ENCODE peak calls at places on chromosomes 2 and 18, in six cellular contexts. One of them, this sample, is unnamed.

GRCh38 chr2:96517079-96517478 is 11.9 kb upstream of the NEURL3 start:
- DNase-seq in H9: no peak
- DNase-seq in trophoblast cell: no peak
- DNase-seq in neuronal stem cell: no peak
- DNase-seq in mesenchymal stem cell: no peak
- DNase-seq in IMR-90: no peak
- DNase-seq in this sample: no peak

GRCh38 chr18:39434223-39434622 is 1868.6 kb upstream of the CELF4 start:
- DNase-seq in mesenchymal stem cell: no peak
- DNase-seq in neuronal stem cell: no peak
- DNase-seq in H9: no peak
- DNase-seq in trophoblast cell: no peak
- DNase-seq in IMR-90: no peak
- DNase-seq in this sample: no peak

GRCh38 chr18:22816266-22817176 is 116.6 kb upstream of the RBBP8 start:
- DNase-seq in neuronal stem cell: no peak
- DNase-seq in mesenchymal stem cell: no peak
- DNase-seq in H9: no peak
- DNase-seq in IMR-90: no peak
- DNase-seq in trophoblast cell: no peak
- DNase-seq in this sample: no peak

GRCh38 chr2:3959372-3959771 is 256.0 kb downstream of the DCDC2C start:
- DNase-seq in trophoblast cell: peak
- DNase-seq in mesenchymal stem cell: peak
- DNase-seq in IMR-90: peak
- DNase-seq in neuronal stem cell: peak
- DNase-seq in H9: no peak
- DNase-seq in this sample: no peak

GRCh38 chr2:11156396-11157075 is 1.3 kb downstream of the SLC66A3 start:
- DNase-seq in IMR-90: no peak
- DNase-seq in H9: no peak
- DNase-seq in mesenchymal stem cell: no peak
- DNase-seq in trophoblast cell: no peak
- DNase-seq in neuronal stem cell: no peak
- DNase-seq in this sample: no peak

GRCh38 chr2:189674374-189675112 is at the start of gene ANKAR:
- DNase-seq in H9: peak
- DNase-seq in trophoblast cell: peak
- DNase-seq in IMR-90: peak
- DNase-seq in mesenchymal stem cell: peak
- DNase-seq in neuronal stem cell: peak
- DNase-seq in this sample: peak

GRCh38 chr2:231181848-231182247 is 16.6 kb upstream of the ARMC9 start:
- DNase-seq in IMR-90: peak
- DNase-seq in neuronal stem cell: no peak
- DNase-seq in trophoblast cell: peak
- DNase-seq in mesenchymal stem cell: peak
- DNase-seq in H9: no peak
- DNase-seq in this sample: no peak

GRCh38 chr2:152297715-152298114 is 37.3 kb upstream of the FMNL2 start:
- DNase-seq in neuronal stem cell: no peak
- DNase-seq in H9: no peak
- DNase-seq in mesenchymal stem cell: no peak
- DNase-seq in trophoblast cell: no peak
- DNase-seq in IMR-90: no peak
- DNase-seq in this sample: no peak

GRCh38 chr18:23538870-23539269 is 35.6 kb downstream of the RMC1 start:
- DNase-seq in neuronal stem cell: no peak
- DNase-seq in IMR-90: peak
- DNase-seq in mesenchymal stem cell: peak
- DNase-seq in H9: no peak
- DNase-seq in trophoblast cell: no peak
- DNase-seq in this sample: no peak

GRCh38 chr2:51304341-51304740 is 272.4 kb upstream of the NRXN1 start:
- DNase-seq in IMR-90: no peak
- DNase-seq in H9: no peak
- DNase-seq in neuronal stem cell: no peak
- DNase-seq in mesenchymal stem cell: no peak
- DNase-seq in trophoblast cell: no peak
- DNase-seq in this sample: no peak

GRCh38 chr2:184031402-184032147 is 566.8 kb upstream of the ZNF804A start:
- DNase-seq in neuronal stem cell: peak
- DNase-seq in H9: no peak
- DNase-seq in trophoblast cell: no peak
- DNase-seq in mesenchymal stem cell: no peak
- DNase-seq in IMR-90: no peak
- DNase-seq in this sample: no peak

GRCh38 chr2:3278521-3279218 is 98.9 kb downstream of the EIPR1 start:
- DNase-seq in H9: peak
- DNase-seq in neuronal stem cell: no peak
- DNase-seq in trophoblast cell: no peak
- DNase-seq in IMR-90: no peak
- DNase-seq in mesenchymal stem cell: no peak
- DNase-seq in this sample: no peak

GRCh38 chr2:15579641-15580040 is 12.0 kb upstream of the DDX1 start:
- DNase-seq in mesenchymal stem cell: peak
- DNase-seq in H9: peak
- DNase-seq in neuronal stem cell: no peak
- DNase-seq in IMR-90: peak
- DNase-seq in trophoblast cell: peak
- DNase-seq in this sample: no peak

GRCh38 chr2:191907545-191907944 is 60.7 kb upstream of the CAVIN2 start:
- DNase-seq in neuronal stem cell: no peak
- DNase-seq in H9: no peak
- DNase-seq in mesenchymal stem cell: no peak
- DNase-seq in IMR-90: no peak
- DNase-seq in trophoblast cell: no peak
- DNase-seq in this sample: no peak

GRCh38 chr18:48824231-48824970 is 126.4 kb downstream of the SMAD7 start:
- DNase-seq in mesenchymal stem cell: no peak
- DNase-seq in neuronal stem cell: no peak
- DNase-seq in H9: peak
- DNase-seq in trophoblast cell: no peak
- DNase-seq in IMR-90: no peak
- DNase-seq in this sample: no peak

GRCh38 chr18:13178976-13179375 is 39.6 kb upstream of the LDLRAD4 start:
- DNase-seq in H9: no peak
- DNase-seq in IMR-90: peak
- DNase-seq in neuronal stem cell: no peak
- DNase-seq in mesenchymal stem cell: peak
- DNase-seq in trophoblast cell: no peak
- DNase-seq in this sample: no peak

GRCh38 chr2:68974946-68975665 is 670 bp downstream of the GKN1 start:
- DNase-seq in trophoblast cell: no peak
- DNase-seq in neuronal stem cell: no peak
- DNase-seq in mesenchymal stem cell: no peak
- DNase-seq in H9: no peak
- DNase-seq in IMR-90: no peak
- DNase-seq in this sample: no peak

GRCh38 chr2:1662606-1663180 is 81.6 kb downstream of the PXDN start:
- DNase-seq in trophoblast cell: no peak
- DNase-seq in IMR-90: no peak
- DNase-seq in H9: peak
- DNase-seq in mesenchymal stem cell: no peak
- DNase-seq in neuronal stem cell: no peak
- DNase-seq in this sample: no peak

DNA sequence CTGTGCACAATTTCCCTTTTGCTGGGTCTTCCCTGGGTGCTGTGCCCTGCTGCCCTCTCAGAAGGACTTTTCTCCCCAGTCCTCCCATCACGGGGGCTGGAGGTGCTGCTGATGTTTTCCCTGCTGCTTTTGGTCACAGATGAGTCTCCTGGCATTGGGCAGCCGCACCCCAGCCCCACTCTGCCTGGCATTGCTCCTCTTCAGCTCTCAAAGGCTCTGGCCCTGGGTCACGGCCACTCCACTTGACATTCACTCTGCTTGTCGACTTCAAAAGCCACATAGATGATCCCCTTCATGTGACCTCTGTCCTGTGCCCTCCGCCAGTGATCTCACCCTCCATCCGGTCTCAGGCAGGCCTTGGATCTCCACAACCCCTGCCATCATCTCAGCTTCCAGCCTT is 43.6 kb upstream of the IL1RL1 start:
- DNase-seq in neuronal stem cell: no peak
- DNase-seq in trophoblast cell: no peak
- DNase-seq in IMR-90: no peak
- DNase-seq in mesenchymal stem cell: no peak
- DNase-seq in H9: no peak
- DNase-seq in this sample: no peak
- H3K14ac ChIP-seq in neuronal stem cell: no peak
- H3K14ac ChIP-seq in trophoblast cell: no peak
- H3K14ac ChIP-seq in IMR-90: peak
- H3K14ac ChIP-seq in mesenchymal stem cell: no peak
- H3K14ac ChIP-seq in H9: no peak
- H3K14ac ChIP-seq in this sample: no peak

GRCh38 chr2:208175069-208175842 is 11.9 kb upstream of the CRYGA start:
- DNase-seq in mesenchymal stem cell: peak
- DNase-seq in H9: peak
- DNase-seq in IMR-90: peak
- DNase-seq in neuronal stem cell: peak
- DNase-seq in trophoblast cell: peak
- DNase-seq in this sample: peak

GRCh38 chr2:208174144-208174543 is 10.8 kb upstream of the CRYGA start:
- DNase-seq in neuronal stem cell: no peak
- DNase-seq in H9: no peak
- DNase-seq in trophoblast cell: no peak
- DNase-seq in mesenchymal stem cell: no peak
- DNase-seq in IMR-90: no peak
- DNase-seq in this sample: no peak

GRCh38 chr2:208175843-208176160 is 12.4 kb upstream of the CRYGA start:
- DNase-seq in mesenchymal stem cell: no peak
- DNase-seq in IMR-90: no peak
- DNase-seq in trophoblast cell: no peak
- DNase-seq in H9: no peak
- DNase-seq in neuronal stem cell: no peak
- DNase-seq in this sample: no peak

DNA sequence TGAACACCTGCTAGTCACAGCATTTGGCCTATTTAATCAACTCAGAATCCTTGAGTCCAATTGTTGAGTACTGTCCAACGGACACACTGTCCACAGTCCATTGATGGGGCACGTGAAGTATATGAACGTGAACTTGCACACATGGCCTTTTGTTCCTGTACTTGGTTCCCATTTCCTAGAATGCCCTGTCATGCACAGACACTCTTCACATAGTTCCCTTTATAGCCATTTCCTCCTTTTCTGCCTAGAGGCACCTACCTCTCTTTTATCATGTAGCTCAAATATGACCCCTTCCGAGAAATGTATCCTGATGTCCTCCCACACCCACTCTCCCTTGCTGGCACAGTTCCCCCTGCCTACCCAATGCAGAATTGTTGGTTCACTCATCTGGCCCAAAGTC is 8.7 kb upstream of the CRYGA start:
- DNase-seq in neuronal stem cell: no peak
- DNase-seq in IMR-90: no peak
- DNase-seq in trophoblast cell: no peak
- DNase-seq in mesenchymal stem cell: no peak
- DNase-seq in H9: no peak
- DNase-seq in this sample: no peak
- H3K14ac ChIP-seq in neuronal stem cell: no peak
- H3K14ac ChIP-seq in IMR-90: no peak
- H3K14ac ChIP-seq in trophoblast cell: no peak
- H3K14ac ChIP-seq in mesenchymal stem cell: no peak
- H3K14ac ChIP-seq in H9: no peak
- H3K14ac ChIP-seq in this sample: no peak

GRCh38 chr2:173010233-173010632 is 65.4 kb upstream of the MAP3K20 start:
- DNase-seq in IMR-90: no peak
- DNase-seq in H9: no peak
- DNase-seq in neuronal stem cell: no peak
- DNase-seq in trophoblast cell: no peak
- DNase-seq in mesenchymal stem cell: no peak
- DNase-seq in this sample: no peak

GRCh38 chr2:173002751-173003541 is 72.7 kb upstream of the MAP3K20 start:
- DNase-seq in trophoblast cell: no peak
- DNase-seq in H9: no peak
- DNase-seq in neuronal stem cell: no peak
- DNase-seq in mesenchymal stem cell: no peak
- DNase-seq in IMR-90: no peak
- DNase-seq in this sample: no peak

DNA sequence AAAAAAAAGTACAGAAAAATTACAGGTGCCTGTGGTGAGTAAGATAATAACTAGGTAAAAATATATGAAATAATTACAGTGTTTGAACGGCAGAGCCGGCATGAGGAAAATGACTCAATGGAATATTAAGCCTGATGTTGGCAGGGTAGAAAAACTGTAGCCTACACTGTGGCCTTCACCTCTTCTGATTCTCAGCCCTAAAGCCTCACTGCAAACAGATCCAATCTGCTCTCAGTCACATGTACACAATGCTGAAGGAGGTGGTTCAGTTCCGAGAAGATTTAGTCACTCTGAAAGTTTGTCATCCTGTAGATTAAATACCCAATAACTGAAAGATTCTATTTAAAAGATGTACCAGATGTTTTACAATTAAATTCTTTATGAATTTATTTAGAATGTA is 66.9 kb upstream of the MAP3K20 start:
- DNase-seq in trophoblast cell: no peak
- DNase-seq in mesenchymal stem cell: no peak
- DNase-seq in IMR-90: no peak
- DNase-seq in H9: no peak
- DNase-seq in neuronal stem cell: no peak
- DNase-seq in this sample: no peak
- H3K14ac ChIP-seq in trophoblast cell: no peak
- H3K14ac ChIP-seq in mesenchymal stem cell: no peak
- H3K14ac ChIP-seq in IMR-90: no peak
- H3K14ac ChIP-seq in H9: no peak
- H3K14ac ChIP-seq in neuronal stem cell: no peak
- H3K14ac ChIP-seq in this sample: no peak

GRCh38 chr2:138000796-138001195 is 36.5 kb downstream of the HNMT start:
- DNase-seq in mesenchymal stem cell: no peak
- DNase-seq in neuronal stem cell: no peak
- DNase-seq in IMR-90: no peak
- DNase-seq in H9: no peak
- DNase-seq in trophoblast cell: no peak
- DNase-seq in this sample: no peak

GRCh38 chr2:138000037-138000436 is 35.8 kb downstream of the HNMT start:
- DNase-seq in H9: no peak
- DNase-seq in trophoblast cell: no peak
- DNase-seq in IMR-90: no peak
- DNase-seq in mesenchymal stem cell: no peak
- DNase-seq in neuronal stem cell: no peak
- DNase-seq in this sample: no peak

GRCh38 chr2:137998503-137998902 is 34.2 kb downstream of the HNMT start:
- DNase-seq in neuronal stem cell: no peak
- DNase-seq in IMR-90: no peak
- DNase-seq in trophoblast cell: no peak
- DNase-seq in H9: no peak
- DNase-seq in mesenchymal stem cell: no peak
- DNase-seq in this sample: no peak

GRCh38 chr2:137997733-137998132 is 33.5 kb downstream of the HNMT start:
- DNase-seq in neuronal stem cell: no peak
- DNase-seq in trophoblast cell: no peak
- DNase-seq in IMR-90: no peak
- DNase-seq in H9: no peak
- DNase-seq in mesenchymal stem cell: no peak
- DNase-seq in this sample: no peak

DNA sequence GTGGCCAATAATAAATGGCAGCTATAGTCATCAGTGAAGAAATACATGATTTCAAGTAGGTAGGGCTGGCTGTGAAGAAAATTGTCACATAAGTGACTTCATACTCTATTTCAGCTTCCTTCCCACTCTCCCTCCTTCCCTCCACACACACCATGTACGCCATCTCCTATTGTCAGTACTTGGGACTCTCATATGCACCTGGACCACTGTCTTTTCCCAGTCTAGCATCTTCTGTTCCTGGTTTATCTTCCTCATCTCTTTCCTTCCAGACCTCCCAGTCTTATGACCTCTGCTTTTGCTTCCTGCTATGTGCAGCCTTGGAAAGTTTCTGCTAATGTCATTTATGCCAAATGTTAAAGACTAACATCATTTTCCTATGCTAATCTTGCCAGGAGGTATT is 35.0 kb downstream of the HNMT start:
- DNase-seq in trophoblast cell: no peak
- DNase-seq in H9: no peak
- DNase-seq in IMR-90: no peak
- DNase-seq in mesenchymal stem cell: no peak
- DNase-seq in neuronal stem cell: no peak
- DNase-seq in this sample: no peak
- H3K14ac ChIP-seq in trophoblast cell: no peak
- H3K14ac ChIP-seq in H9: no peak
- H3K14ac ChIP-seq in IMR-90: no peak
- H3K14ac ChIP-seq in mesenchymal stem cell: no peak
- H3K14ac ChIP-seq in neuronal stem cell: no peak
- H3K14ac ChIP-seq in this sample: no peak